ENCODE peak calls at places on chromosomes 16 and 17, in seven cellular contexts. One of them, this sample, is unnamed.

GRCh38 chr17:71438631-71439146 is 682.1 kb upstream of the SOX9 start:
- DNase-seq in stomach: no peak
- DNase-seq in omental fat pad: no peak
- DNase-seq in type B pancreatic cell: no peak
- DNase-seq in neural crest cell: no peak
- DNase-seq in brain microvascular endothelial cell: peak; percentile 94
- DNase-seq in cardiac fibroblast: peak; percentile 76
- DNase-seq in this sample: no peak

GRCh38 chr17:78379134-78379497 is 667 bp downstream of the PGS1 start:
- DNase-seq in type B pancreatic cell: no peak
- DNase-seq in cardiac fibroblast: peak; percentile 84
- DNase-seq in brain microvascular endothelial cell: peak; percentile 79
- DNase-seq in neural crest cell: no peak
- DNase-seq in stomach: no peak
- DNase-seq in omental fat pad: no peak
- DNase-seq in this sample: no peak

GRCh38 chr16:77157773-77158172 is 33.2 kb upstream of the MON1B start:
- DNase-seq in cardiac fibroblast: no peak
- DNase-seq in omental fat pad: no peak
- DNase-seq in stomach: no peak
- DNase-seq in brain microvascular endothelial cell: no peak
- DNase-seq in neural crest cell: no peak
- DNase-seq in type B pancreatic cell: no peak
- DNase-seq in this sample: no peak

GRCh38 chr17:50642722-50643656 is 8.3 kb downstream of the ABCC3 start:
- DNase-seq in brain microvascular endothelial cell: no peak
- DNase-seq in cardiac fibroblast: no peak
- DNase-seq in neural crest cell: no peak
- DNase-seq in type B pancreatic cell: no peak
- DNase-seq in stomach: no peak
- DNase-seq in omental fat pad: no peak
- DNase-seq in this sample: no peak

GRCh38 chr16:2467301-2468141 is 3.6 kb upstream of the NTN3 start:
- DNase-seq in stomach: peak; percentile 72
- DNase-seq in brain microvascular endothelial cell: peak; percentile 29
- DNase-seq in neural crest cell: peak; percentile 48
- DNase-seq in cardiac fibroblast: peak; percentile 76
- DNase-seq in type B pancreatic cell: no peak
- DNase-seq in omental fat pad: no peak
- DNase-seq in this sample: no peak

GRCh38 chr17:17692353-17693252 is 11.3 kb downstream of the RAI1 start:
- DNase-seq in neural crest cell: no peak
- DNase-seq in type B pancreatic cell: no peak
- DNase-seq in cardiac fibroblast: no peak
- DNase-seq in omental fat pad: no peak
- DNase-seq in stomach: no peak
- DNase-seq in brain microvascular endothelial cell: no peak
- DNase-seq in this sample: no peak

GRCh38 chr16:10231563-10231962 is 49.3 kb upstream of the GRIN2A start:
- DNase-seq in type B pancreatic cell: no peak
- DNase-seq in stomach: no peak
- DNase-seq in neural crest cell: no peak
- DNase-seq in brain microvascular endothelial cell: no peak
- DNase-seq in cardiac fibroblast: no peak
- DNase-seq in omental fat pad: no peak
- DNase-seq in this sample: no peak

GRCh38 chr17:42980766-42981397 is 517 bp downstream of the RUNDC1 start:
- DNase-seq in neural crest cell: peak; percentile 19
- DNase-seq in omental fat pad: no peak
- DNase-seq in stomach: peak; percentile 61
- DNase-seq in brain microvascular endothelial cell: peak; percentile 54
- DNase-seq in type B pancreatic cell: peak; percentile 74
- DNase-seq in cardiac fibroblast: peak; percentile 53
- DNase-seq in this sample: no peak

GRCh38 chr16:3716831-3717234 is 491 bp downstream of the TRAP1 start:
- DNase-seq in omental fat pad: no peak
- DNase-seq in stomach: no peak
- DNase-seq in type B pancreatic cell: no peak
- DNase-seq in brain microvascular endothelial cell: peak; percentile 6
- DNase-seq in neural crest cell: no peak
- DNase-seq in cardiac fibroblast: no peak
- DNase-seq in this sample: no peak

GRCh38 chr17:68291836-68292688 is 767 bp downstream of the ARSG start:
- DNase-seq in brain microvascular endothelial cell: peak; percentile 51
- DNase-seq in omental fat pad: peak; percentile 38
- DNase-seq in stomach: peak; percentile 76
- DNase-seq in cardiac fibroblast: peak; percentile 60
- DNase-seq in neural crest cell: peak; percentile 45
- DNase-seq in type B pancreatic cell: peak; percentile 79
- DNase-seq in this sample: peak; percentile 89

GRCh38 chr16:82756283-82756599 is 129.5 kb downstream of the CDH13 start:
- DNase-seq in brain microvascular endothelial cell: peak; percentile 63
- DNase-seq in cardiac fibroblast: peak; percentile 57
- DNase-seq in type B pancreatic cell: no peak
- DNase-seq in omental fat pad: no peak
- DNase-seq in stomach: no peak
- DNase-seq in neural crest cell: no peak
- DNase-seq in this sample: no peak

GRCh38 chr16:72169708-72170107 is 2.2 kb downstream of the PMFBP1 start:
- DNase-seq in omental fat pad: no peak
- DNase-seq in brain microvascular endothelial cell: no peak
- DNase-seq in cardiac fibroblast: no peak
- DNase-seq in type B pancreatic cell: no peak
- DNase-seq in stomach: no peak
- DNase-seq in neural crest cell: no peak
- DNase-seq in this sample: no peak

GRCh38 chr17:52032454-52032853 is 126.1 kb downstream of the CA10 start:
- DNase-seq in neural crest cell: no peak
- DNase-seq in type B pancreatic cell: no peak
- DNase-seq in omental fat pad: no peak
- DNase-seq in brain microvascular endothelial cell: no peak
- DNase-seq in stomach: no peak
- DNase-seq in cardiac fibroblast: no peak
- DNase-seq in this sample: no peak

DNA sequence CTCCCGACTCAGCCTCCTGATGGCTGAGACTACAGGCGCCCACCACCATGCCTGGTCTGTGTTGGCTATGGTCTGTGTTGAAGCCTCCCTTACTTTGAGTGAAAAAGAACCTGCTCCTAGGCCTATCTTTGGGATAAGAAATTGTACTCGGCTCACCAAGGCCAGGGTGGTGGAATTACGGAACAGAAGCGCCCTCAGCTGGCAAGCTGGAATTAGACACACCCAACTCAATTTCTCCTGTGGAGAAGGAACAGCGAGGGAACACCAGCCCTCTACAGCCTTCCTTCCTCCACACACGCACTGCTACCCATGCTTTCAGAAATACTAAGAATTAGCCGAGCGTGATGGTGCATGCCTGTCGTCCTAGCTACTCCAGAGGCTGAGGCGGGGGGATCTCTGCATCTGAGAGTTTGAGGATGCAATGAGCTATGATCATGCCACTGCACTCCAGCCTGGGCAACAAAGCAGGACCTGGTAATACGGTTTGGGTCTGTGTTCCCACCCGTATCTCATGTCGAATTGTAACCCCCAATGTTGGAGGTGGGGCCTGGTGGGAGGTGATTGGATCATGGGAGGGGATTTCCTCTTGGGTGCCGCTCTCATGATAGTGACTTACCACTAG is 40.1 kb upstream of the RBBP6 start:
- DNase-seq in cardiac fibroblast: peak; percentile 29
- DNase-seq in stomach: no peak
- DNase-seq in brain microvascular endothelial cell: peak; percentile 14
- DNase-seq in neural crest cell: peak; percentile 41
- DNase-seq in omental fat pad: no peak
- DNase-seq in type B pancreatic cell: no peak
- DNase-seq in this sample: no peak
- TF ChIP-seq CTCF in cardiac fibroblast: peak; percentile 35
- TF ChIP-seq CTCF in stomach: no peak
- TF ChIP-seq CTCF in brain microvascular endothelial cell: peak; percentile 55
- TF ChIP-seq CTCF in neural crest cell: peak; percentile 63
- TF ChIP-seq CTCF in omental fat pad: no peak
- TF ChIP-seq CTCF in type B pancreatic cell: peak; percentile 71
- TF ChIP-seq CTCF in this sample: peak; percentile 30

DNA sequence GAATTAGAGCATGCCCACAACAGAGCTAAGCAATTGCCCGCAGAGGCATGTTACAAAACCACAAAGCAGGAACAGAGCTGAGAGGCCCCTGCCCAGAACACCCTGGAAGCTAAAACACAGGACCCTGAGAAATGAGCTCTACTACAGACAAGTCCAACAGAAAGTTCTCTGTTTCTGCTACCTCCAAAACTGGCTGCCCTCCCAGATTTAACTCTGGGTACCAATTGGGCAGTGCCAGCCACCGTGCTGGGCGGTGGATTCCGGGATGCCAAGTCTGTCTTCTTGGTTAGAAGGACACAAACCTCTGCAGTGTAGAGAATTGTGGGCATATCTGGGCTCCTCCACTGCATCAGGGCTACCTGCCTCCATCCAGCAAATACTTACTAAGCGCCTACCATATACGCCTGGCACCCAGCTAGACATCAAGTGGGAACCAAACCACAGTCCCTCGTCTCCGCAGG is 1.0 kb downstream of the CMTM4 start:
- DNase-seq in omental fat pad: no peak
- DNase-seq in neural crest cell: no peak
- DNase-seq in stomach: no peak
- DNase-seq in brain microvascular endothelial cell: no peak
- DNase-seq in cardiac fibroblast: no peak
- DNase-seq in type B pancreatic cell: no peak
- DNase-seq in this sample: no peak
- TF ChIP-seq CTCF in omental fat pad: no peak
- TF ChIP-seq CTCF in neural crest cell: no peak
- TF ChIP-seq CTCF in stomach: no peak
- TF ChIP-seq CTCF in brain microvascular endothelial cell: no peak
- TF ChIP-seq CTCF in cardiac fibroblast: no peak
- TF ChIP-seq CTCF in type B pancreatic cell: no peak
- TF ChIP-seq CTCF in this sample: no peak

GRCh38 chr16:85239871-85240270 is 127.6 kb upstream of the CIBAR2 start:
- DNase-seq in type B pancreatic cell: no peak
- DNase-seq in cardiac fibroblast: no peak
- DNase-seq in neural crest cell: no peak
- DNase-seq in omental fat pad: no peak
- DNase-seq in brain microvascular endothelial cell: no peak
- DNase-seq in stomach: no peak
- DNase-seq in this sample: no peak

GRCh38 chr16:85237817-85238216 is 125.5 kb upstream of the CIBAR2 start:
- DNase-seq in stomach: no peak
- DNase-seq in neural crest cell: no peak
- DNase-seq in omental fat pad: no peak
- DNase-seq in brain microvascular endothelial cell: no peak
- DNase-seq in type B pancreatic cell: no peak
- DNase-seq in cardiac fibroblast: no peak
- DNase-seq in this sample: no peak

GRCh38 chr16:85235988-85236831 is 123.9 kb upstream of the CIBAR2 start:
- DNase-seq in cardiac fibroblast: no peak
- DNase-seq in neural crest cell: no peak
- DNase-seq in brain microvascular endothelial cell: no peak
- DNase-seq in stomach: peak; percentile 28
- DNase-seq in omental fat pad: no peak
- DNase-seq in type B pancreatic cell: no peak
- DNase-seq in this sample: no peak

GRCh38 chr16:85239239-85239638 is 127.0 kb upstream of the CIBAR2 start:
- DNase-seq in brain microvascular endothelial cell: no peak
- DNase-seq in stomach: no peak
- DNase-seq in cardiac fibroblast: no peak
- DNase-seq in omental fat pad: no peak
- DNase-seq in neural crest cell: no peak
- DNase-seq in type B pancreatic cell: no peak
- DNase-seq in this sample: no peak

DNA sequence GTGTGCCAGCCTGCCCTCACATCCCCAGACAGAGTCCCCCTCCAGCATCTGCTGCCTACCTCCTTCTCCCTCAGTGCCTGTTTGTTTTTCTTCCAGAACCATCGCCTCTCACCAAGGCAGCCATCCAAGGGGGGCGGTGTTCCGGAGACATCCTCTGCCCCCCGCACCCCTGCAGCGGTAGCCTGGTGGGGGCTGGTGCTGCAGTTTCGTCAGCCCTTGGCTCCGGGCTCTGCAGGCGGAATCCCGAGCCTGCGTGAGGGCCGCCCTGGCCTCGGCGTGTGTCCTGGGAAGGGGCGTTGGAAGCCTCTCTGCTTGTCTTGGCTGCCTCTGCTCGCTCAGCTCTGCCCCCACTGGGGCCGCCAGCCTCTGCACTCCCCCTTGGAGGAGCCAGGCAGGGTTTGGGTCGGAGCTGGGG is 126.0 kb upstream of the CIBAR2 start:
- DNase-seq in type B pancreatic cell: no peak
- DNase-seq in stomach: peak; percentile 33
- DNase-seq in omental fat pad: no peak
- DNase-seq in brain microvascular endothelial cell: peak; percentile 68
- DNase-seq in cardiac fibroblast: peak; percentile 98
- DNase-seq in neural crest cell: no peak
- DNase-seq in this sample: peak; percentile 96
- TF ChIP-seq CTCF in type B pancreatic cell: peak; percentile 37
- TF ChIP-seq CTCF in stomach: no peak
- TF ChIP-seq CTCF in omental fat pad: no peak
- TF ChIP-seq CTCF in brain microvascular endothelial cell: peak; percentile 47
- TF ChIP-seq CTCF in cardiac fibroblast: no peak
- TF ChIP-seq CTCF in neural crest cell: no peak
- TF ChIP-seq CTCF in this sample: peak; percentile 53

GRCh38 chr17:82003411-82004381 is 19.0 kb downstream of the CENPX start:
- DNase-seq in cardiac fibroblast: peak; percentile 92
- DNase-seq in omental fat pad: peak; percentile 62
- DNase-seq in brain microvascular endothelial cell: peak; percentile 93
- DNase-seq in stomach: no peak
- DNase-seq in neural crest cell: no peak
- DNase-seq in type B pancreatic cell: no peak
- DNase-seq in this sample: peak; percentile 95
- TF ChIP-seq CTCF in cardiac fibroblast: no peak
- TF ChIP-seq CTCF in omental fat pad: no peak
- TF ChIP-seq CTCF in brain microvascular endothelial cell: no peak
- TF ChIP-seq CTCF in stomach: no peak
- TF ChIP-seq CTCF in neural crest cell: no peak
- TF ChIP-seq CTCF in type B pancreatic cell: no peak
- TF ChIP-seq CTCF in this sample: no peak

DNA sequence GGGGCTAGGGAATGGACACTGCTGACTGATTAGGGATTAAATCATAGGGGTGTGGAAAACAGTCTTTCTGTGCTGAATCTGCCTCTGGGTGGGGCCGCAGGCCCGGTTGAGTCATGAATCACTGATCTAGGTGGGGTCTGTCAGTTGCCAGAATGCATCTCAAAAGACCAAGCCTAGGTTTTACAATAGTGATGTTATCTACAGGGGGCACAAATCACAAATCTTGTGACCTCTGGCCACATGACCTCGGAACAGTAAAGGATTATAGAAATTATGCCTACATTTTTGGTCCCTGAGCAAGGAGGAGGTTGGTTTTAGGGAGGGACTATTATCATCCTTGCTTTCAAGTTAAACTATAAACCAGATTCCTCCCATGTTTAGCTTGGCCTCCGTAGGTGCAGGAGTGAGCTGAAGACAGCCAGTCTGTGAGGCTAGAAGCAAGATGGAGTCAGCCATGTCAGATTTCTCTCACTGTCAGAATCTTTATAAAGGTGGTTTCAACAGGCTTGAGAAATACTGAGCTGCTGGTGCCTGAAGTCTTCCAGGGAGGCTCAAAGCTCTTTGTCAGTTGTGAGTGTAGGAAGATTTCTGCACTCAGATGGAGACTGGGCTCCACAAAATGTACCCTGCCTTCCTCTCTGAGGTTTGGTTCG is 12.9 kb downstream of the GNGT2 start:
- DNase-seq in type B pancreatic cell: no peak
- DNase-seq in stomach: no peak
- DNase-seq in omental fat pad: no peak
- DNase-seq in brain microvascular endothelial cell: no peak
- DNase-seq in neural crest cell: no peak
- DNase-seq in cardiac fibroblast: no peak
- DNase-seq in this sample: no peak
- TF ChIP-seq CTCF in type B pancreatic cell: no peak
- TF ChIP-seq CTCF in stomach: no peak
- TF ChIP-seq CTCF in omental fat pad: no peak
- TF ChIP-seq CTCF in brain microvascular endothelial cell: no peak
- TF ChIP-seq CTCF in neural crest cell: no peak
- TF ChIP-seq CTCF in cardiac fibroblast: no peak
- TF ChIP-seq CTCF in this sample: no peak